ENCODE peak calls at places on chromosomes 13 and 19, in nine cellular contexts. D, W, N, I, T, P, H, L and B are unnamed samples.

GRCh38 chr19:46480409-46480808 is 9.0 kb upstream of the PNMA8A start:
- DNase-seq in D (peak), W (peak), N (peak), I (no peak), T (no peak), P (no peak), H (no peak), L (no peak), B (peak)

GRCh38 chr13:35471466-35472307 is 4.8 kb downstream of the MAB21L1 start:
- DNase-seq in D (peak), W (peak), N (peak), I (no peak), T (no peak), P (no peak), H (no peak), L (no peak), B (peak)

GRCh38 chr13:27601771-27602170 is 18.6 kb downstream of the LNX2 start:
- DNase-seq in D (no peak), W (no peak), N (no peak), I (no peak), T (no peak), P (no peak), H (no peak), L (no peak), B (no peak)

GRCh38 chr13:38693168-38693567 is 6.3 kb downstream of the FREM2 start:
- DNase-seq in D (no peak), W (no peak), N (no peak), I (no peak), T (no peak), P (no peak), H (no peak), L (no peak), B (no peak)

GRCh38 chr13:103908274-103908673 is 842.1 kb upstream of the SLC10A2 start:
- DNase-seq in D (no peak), W (no peak), N (no peak), I (no peak), T (no peak), P (no peak), H (no peak), L (no peak), B (no peak)

GRCh38 chr13:114090476-114090875 is 41.9 kb downstream of the RASA3 start:
- DNase-seq in D (no peak), W (no peak), N (no peak), I (no peak), T (no peak), P (no peak), H (no peak), L (no peak), B (no peak)

GRCh38 chr19:53877361-53877766 is 4.6 kb upstream of the PRKCG start:
- DNase-seq in D (peak), W (no peak), N (peak), I (no peak), T (no peak), P (no peak), H (no peak), L (no peak), B (no peak)

GRCh38 chr13:45521292-45521691 is 56.6 kb downstream of the COG3 start:
- DNase-seq in D (no peak), W (peak), N (peak), I (peak), T (no peak), P (no peak), H (no peak), L (no peak), B (no peak)

GRCh38 chr13:51636349-51636890 is 52.2 kb downstream of the WDFY2 start:
- DNase-seq in D (no peak), W (peak), N (no peak), I (peak), T (no peak), P (no peak), H (no peak), L (no peak), B (no peak)

GRCh38 chr13:46386996-46387851 is at the start of gene RUBCNL:
- DNase-seq in D (peak), W (peak), N (peak), I (peak), T (peak), P (peak), H (peak), L (peak), B (peak)

DNA sequence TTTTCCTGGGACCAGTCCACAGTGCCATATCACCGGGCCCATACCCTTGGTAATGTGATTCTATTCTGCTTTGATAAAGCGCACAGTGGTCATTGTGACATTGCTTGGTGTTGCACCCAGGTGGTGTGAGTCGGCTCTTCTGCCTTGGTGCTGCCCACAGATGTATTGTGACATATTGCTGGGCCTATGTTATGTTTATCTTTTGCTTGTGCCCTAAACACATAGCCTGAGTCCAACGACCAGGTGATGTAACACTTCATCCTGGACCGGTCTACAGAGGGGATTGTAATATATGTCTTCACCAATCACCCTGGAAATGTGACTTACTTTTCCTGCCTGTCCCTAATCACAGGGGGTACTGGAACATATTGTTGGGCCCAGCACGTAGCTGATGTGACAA is 23.7 kb upstream of the ZNF254 start:
- DNase-seq in D (no peak), W (no peak), N (no peak), I (no peak), T (no peak), P (no peak), H (no peak), L (no peak), B (no peak)
- TF ChIP-seq EZH2phosphoT487 in D (no peak), W (no peak), N (no peak), I (no peak), T (no peak), P (no peak), H (no peak), L (no peak), B (no peak)

GRCh38 chr13:67049744-67050143 is 180.4 kb downstream of the PCDH9 start:
- DNase-seq in D (no peak), W (no peak), N (no peak), I (no peak), T (no peak), P (no peak), H (no peak), L (no peak), B (no peak)
- H2AFZ ChIP-seq in D (no peak), W (no peak), N (no peak), I (no peak), T (peak), P (no peak), H (no peak), L (no peak), B (no peak)

GRCh38 chr13:33083054-33083453 is 66.8 kb downstream of the KL start:
- DNase-seq in D (no peak), W (no peak), N (no peak), I (no peak), T (no peak), P (no peak), H (no peak), L (no peak), B (no peak)
- TF ChIP-seq EZH2phosphoT487 in D (no peak), W (no peak), N (no peak), I (no peak), T (no peak), P (no peak), H (no peak), L (no peak), B (no peak)

GRCh38 chr19:13091400-13092161 is 11.1 kb downstream of the LYL1 start:
- DNase-seq in D (peak), W (peak), N (peak), I (no peak), T (no peak), P (no peak), H (no peak), L (peak), B (peak)
- H2AFZ ChIP-seq in D (peak), W (no peak), N (no peak), I (no peak), T (no peak), P (no peak), H (no peak), L (no peak), B (no peak)

GRCh38 chr19:16141043-16141442 is 2.4 kb upstream of the HSH2D start:
- DNase-seq in D (no peak), W (no peak), N (no peak), I (no peak), T (peak), P (no peak), H (peak), L (no peak), B (no peak)

GRCh38 chr19:16142032-16142580 is 1.4 kb upstream of the HSH2D start:
- DNase-seq in D (no peak), W (no peak), N (no peak), I (no peak), T (no peak), P (no peak), H (no peak), L (no peak), B (no peak)

GRCh38 chr19:16146112-16146511 is 2.6 kb downstream of the HSH2D start:
- DNase-seq in D (no peak), W (no peak), N (no peak), I (no peak), T (no peak), P (no peak), H (no peak), L (no peak), B (no peak)

GRCh38 chr19:16144216-16144581 is 714 bp downstream of the HSH2D start:
- DNase-seq in D (no peak), W (no peak), N (no peak), I (no peak), T (no peak), P (no peak), H (no peak), L (no peak), B (no peak)

DNA sequence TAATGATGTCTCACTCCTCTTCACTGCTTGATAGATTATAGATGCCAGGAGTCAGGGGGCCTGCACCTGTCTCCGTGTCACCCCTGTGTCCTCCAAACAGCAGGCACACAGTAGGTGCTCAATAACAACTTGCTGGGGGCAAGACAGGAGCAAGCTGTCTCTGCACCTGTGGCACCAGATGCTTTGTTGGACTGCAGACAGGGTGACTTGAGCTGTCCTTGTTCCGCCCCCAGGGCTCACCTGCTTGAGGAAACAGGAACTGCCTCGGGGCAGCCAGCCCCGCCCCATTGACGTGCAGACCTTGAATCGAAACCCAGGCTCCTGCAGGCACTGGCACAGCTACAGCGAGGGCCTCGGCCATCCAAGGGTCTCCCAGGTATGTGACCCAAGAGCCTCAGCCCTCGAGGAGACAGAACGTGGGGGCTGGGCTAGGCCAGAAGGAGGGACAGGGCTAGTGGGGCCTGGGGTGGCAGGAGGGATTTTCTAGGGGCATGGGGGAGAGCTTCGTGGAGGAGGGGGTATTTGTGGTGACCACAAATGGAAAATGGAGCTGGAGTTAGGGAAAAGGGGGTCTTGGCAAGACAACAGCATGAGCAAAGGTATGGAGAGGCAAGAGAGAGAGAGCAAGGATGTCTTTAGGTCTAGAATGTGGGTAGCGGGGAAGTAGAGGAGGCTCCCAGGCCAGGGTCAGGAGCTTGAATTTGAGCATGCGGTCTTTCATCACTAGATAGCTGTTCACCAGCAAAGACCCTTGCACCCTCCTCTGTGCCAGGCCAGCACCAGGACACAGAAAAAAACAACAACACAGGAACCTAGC is at the start of gene HSH2D:
- DNase-seq in D (peak), W (peak), N (no peak), I (peak), T (peak), P (peak), H (peak), L (no peak), B (no peak)
- TF ChIP-seq EZH2phosphoT487 in D (no peak), W (no peak), N (no peak), I (no peak), T (no peak), P (no peak), H (no peak), L (no peak), B (no peak)

GRCh38 chr19:51541458-51542357 is 10.2 kb upstream of the SIGLEC6 start:
- DNase-seq in D (no peak), W (no peak), N (no peak), I (no peak), T (no peak), P (no peak), H (no peak), L (no peak), B (no peak)

GRCh38 chr19:51539821-51540366 is 8.4 kb upstream of the SIGLEC6 start:
- DNase-seq in D (no peak), W (no peak), N (no peak), I (no peak), T (no peak), P (no peak), H (no peak), L (no peak), B (no peak)

GRCh38 chr19:51546107-51546649 is 14.7 kb upstream of the SIGLEC6 start:
- DNase-seq in D (no peak), W (no peak), N (no peak), I (no peak), T (no peak), P (no peak), H (no peak), L (no peak), B (no peak)

GRCh38 chr19:51544038-51544437 is 12.6 kb upstream of the SIGLEC6 start:
- DNase-seq in D (no peak), W (no peak), N (no peak), I (no peak), T (no peak), P (no peak), H (no peak), L (no peak), B (no peak)

DNA sequence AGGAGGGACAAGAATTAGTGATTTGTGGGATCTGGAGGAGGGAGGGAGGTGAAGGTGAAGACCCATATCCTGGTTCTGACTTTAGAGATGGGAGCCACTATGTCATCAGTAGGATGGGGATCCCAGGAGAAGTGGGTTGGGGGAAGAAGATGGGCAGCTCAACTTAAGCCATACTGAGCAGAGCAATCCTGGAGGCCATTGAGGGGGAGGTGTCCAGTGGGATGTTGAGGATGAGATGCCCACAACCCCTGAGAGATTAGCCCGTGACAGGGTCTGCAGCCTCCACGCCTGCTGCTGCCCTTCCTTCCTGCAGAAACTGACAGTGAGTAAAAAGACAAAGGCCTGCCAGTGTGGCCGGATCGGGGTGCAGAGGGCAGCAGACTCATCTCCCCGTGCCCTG is 11.2 kb upstream of the SIGLEC6 start:
- DNase-seq in D (no peak), W (no peak), N (no peak), I (no peak), T (no peak), P (no peak), H (no peak), L (no peak), B (no peak)
- H2AFZ ChIP-seq in D (no peak), W (no peak), N (no peak), I (no peak), T (no peak), P (no peak), H (no peak), L (no peak), B (no peak)

GRCh38 chr13:106797081-106797640 is 229.2 kb upstream of the ARGLU1 start:
- DNase-seq in D (no peak), W (no peak), N (no peak), I (no peak), T (no peak), P (no peak), H (no peak), L (no peak), B (no peak)

GRCh38 chr13:106795847-106796246 is 227.9 kb upstream of the ARGLU1 start:
- DNase-seq in D (peak), W (no peak), N (no peak), I (no peak), T (no peak), P (no peak), H (no peak), L (no peak), B (peak)

GRCh38 chr13:106794131-106794530 is 226.2 kb upstream of the ARGLU1 start:
- DNase-seq in D (no peak), W (no peak), N (no peak), I (no peak), T (no peak), P (no peak), H (no peak), L (no peak), B (no peak)

GRCh38 chr13:106799731-106800335 is 231.9 kb upstream of the ARGLU1 start:
- DNase-seq in D (no peak), W (no peak), N (no peak), I (no peak), T (no peak), P (no peak), H (no peak), L (no peak), B (peak)

GRCh38 chr13:106796280-106797047 is 228.5 kb upstream of the ARGLU1 start:
- DNase-seq in D (peak), W (no peak), N (no peak), I (no peak), T (no peak), P (no peak), H (no peak), L (no peak), B (peak)
- TF ChIP-seq EZH2phosphoT487 in D (no peak), W (no peak), N (no peak), I (no peak), T (no peak), P (no peak), H (no peak), L (no peak), B (peak)

GRCh38 chr13:90485441-90485840 is 862.0 kb upstream of the MIR17HG start:
- DNase-seq in D (no peak), W (no peak), N (peak), I (peak), T (no peak), P (no peak), H (no peak), L (no peak), B (no peak)
- H2AFZ ChIP-seq in D (no peak), W (no peak), N (peak), I (no peak), T (no peak), P (no peak), H (no peak), L (peak), B (peak)

GRCh38 chr13:34174671-34175145 is 356.8 kb downstream of the RFC3 start:
- DNase-seq in D (no peak), W (no peak), N (peak), I (peak), T (no peak), P (no peak), H (no peak), L (no peak), B (no peak)

GRCh38 chr13:34176636-34177035 is 358.7 kb downstream of the RFC3 start:
- DNase-seq in D (no peak), W (no peak), N (no peak), I (no peak), T (no peak), P (no peak), H (no peak), L (no peak), B (no peak)

DNA sequence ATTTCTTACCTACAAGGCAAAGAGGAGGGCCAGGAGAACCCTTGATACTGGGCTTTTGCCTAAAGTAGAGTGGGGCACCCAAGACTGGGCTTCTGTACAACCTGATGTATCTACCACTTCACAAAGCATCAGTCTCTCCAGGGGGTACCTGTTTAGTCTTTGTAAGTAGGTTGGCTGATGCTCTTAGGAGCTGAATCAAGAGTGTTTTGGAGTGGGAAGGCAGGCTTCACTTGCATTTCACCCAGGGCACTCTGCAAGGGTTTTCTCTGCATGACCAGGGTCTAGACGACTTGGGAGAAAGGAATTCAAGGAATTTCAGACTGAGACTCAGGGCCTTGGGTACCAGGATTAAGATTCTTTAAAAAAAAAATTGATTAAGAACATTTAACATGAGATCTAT is 361.5 kb downstream of the RFC3 start:
- DNase-seq in D (peak), W (no peak), N (peak), I (no peak), T (no peak), P (no peak), H (no peak), L (no peak), B (peak)
- TF ChIP-seq EZH2phosphoT487 in D (no peak), W (no peak), N (no peak), I (no peak), T (no peak), P (no peak), H (no peak), L (no peak), B (no peak)